ENCODE peak calls at places on chromosomes 7 and 10, in eight cellular contexts. J is B cell, S is vagina, F is A549, G is adrenal gland, K is stomach, X is cardiac fibroblast, M is tibial artery. H is an unnamed sample.

GRCh38 chr10:73899401-73899780 is 11.5 kb upstream of the PLAU start:
- DNase-seq in J (no peak), X (peak; percentile 59), S (no peak), M (no peak), K (no peak), F (no peak), G (no peak), H (no peak)

GRCh38 chr10:16583382-16583781 is 61.7 kb upstream of the C1QL3 start:
- DNase-seq in S (no peak), K (no peak), M (no peak), G (no peak), J (no peak), X (no peak), F (no peak), H (no peak)

GRCh38 chr10:18868919-18869318 is 179.7 kb upstream of the MALRD1 start:
- DNase-seq in X (no peak), F (no peak), J (no peak), G (no peak), M (no peak), K (no peak), S (no peak), H (no peak)

GRCh38 chr7:7183061-7183832 is 903 bp downstream of the C1GALT1 start:
- DNase-seq in F (peak; percentile 52), S (no peak), J (peak; percentile 66), G (no peak), M (peak; percentile 76), K (peak; percentile 78), X (peak; percentile 25), H (no peak)

GRCh38 chr7:75924251-75924650 is 9.3 kb downstream of the POR start:
- DNase-seq in G (no peak), X (no peak), M (no peak), F (no peak), S (no peak), K (no peak), J (no peak), H (no peak)

GRCh38 chr7:98133621-98134266 is 27.1 kb downstream of the LMTK2 start:
- DNase-seq in M (no peak), K (no peak), S (no peak), J (peak; percentile 16), X (peak; percentile 26), G (no peak), F (peak; percentile 19), H (no peak)

GRCh38 chr7:21365866-21366624 is 61.8 kb upstream of the SP4 start:
- DNase-seq in F (peak; percentile 74), J (no peak), X (no peak), G (no peak), K (peak; percentile 32), S (no peak), M (no peak), H (no peak)

GRCh38 chr10:86354761-86355540 is 11.6 kb downstream of the GRID1 start:
- DNase-seq in F (no peak), S (no peak), X (no peak), J (no peak), M (no peak), G (no peak), K (no peak), H (no peak)

GRCh38 chr10:71241899-71242620 is 29.7 kb downstream of the UNC5B start:
- DNase-seq in F (no peak), G (no peak), K (no peak), J (no peak), S (no peak), X (peak; percentile 68), M (no peak), H (no peak)

GRCh38 chr7:41977165-41977651 is 259.8 kb downstream of the GLI3 start:
- DNase-seq in F (peak; percentile 53), S (no peak), K (no peak), M (no peak), X (peak; percentile 82), J (no peak), G (no peak), H (no peak)

GRCh38 chr10:130050008-130050407 is 60.6 kb downstream of the C10orf143 start:
- DNase-seq in G (no peak), J (no peak), S (no peak), M (peak; percentile 56), X (no peak), F (no peak), K (no peak), H (no peak)

GRCh38 chr10:34454590-34455289 is 360.4 kb downstream of the PARD3 start:
- DNase-seq in X (peak; percentile 64), K (no peak), G (no peak), M (no peak), F (no peak), S (no peak), J (no peak), H (no peak)

GRCh38 chr7:45890902-45891461 is 2.7 kb downstream of the IGFBP1 start:
- DNase-seq in M (no peak), X (peak; percentile 65), J (no peak), G (no peak), S (no peak), K (no peak), F (peak; percentile 38), H (no peak)

GRCh38 chr10:35308809-35309208 is 27.5 kb upstream of the CCNY start:
- DNase-seq in K (no peak), M (no peak), F (no peak), J (no peak), S (no peak), G (no peak), X (no peak), H (no peak)

GRCh38 chr7:56074371-56074791 is 10.3 kb downstream of the SUMF2 start:
- DNase-seq in J (peak; percentile 79), X (peak; percentile 90), G (peak; percentile 86), M (peak; percentile 95), S (no peak), K (peak; percentile 97), F (peak; percentile 82), H (peak; percentile 73)

GRCh38 chr7:110179037-110179436 is 911.9 kb upstream of the LRRN3 start:
- DNase-seq in F (no peak), K (no peak), S (no peak), M (no peak), X (no peak), J (no peak), G (no peak), H (no peak)

GRCh38 chr10:33189373-33189772 is 145.1 kb downstream of the NRP1 start:
- DNase-seq in M (no peak), J (no peak), X (no peak), S (no peak), F (no peak), G (no peak), K (no peak), H (no peak)

DNA sequence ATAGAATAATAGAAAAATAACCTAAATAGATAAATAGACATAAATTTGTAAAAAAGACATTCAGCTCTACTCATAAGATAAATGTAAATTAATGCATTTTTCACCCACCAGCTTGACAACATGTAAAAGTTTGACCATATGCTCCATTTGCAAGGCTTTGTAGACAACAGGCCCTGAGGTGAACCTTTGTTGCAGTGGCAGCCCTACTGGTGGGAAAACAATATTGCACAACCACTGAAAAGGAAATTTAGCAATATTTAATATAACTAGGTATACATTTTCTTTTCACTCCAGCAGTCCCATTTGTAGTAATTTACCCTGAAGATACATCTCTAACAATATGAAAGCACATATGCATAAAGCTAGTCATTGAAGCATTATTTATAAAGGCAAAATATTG is 39.0 kb upstream of the ADRA2A start:
- DNase-seq in F (no peak), G (no peak), M (no peak), S (no peak), X (peak; percentile 14), K (no peak), J (no peak), H (no peak)
- TF ChIP-seq CTCF in F (no peak), G (no peak), M (no peak), S (no peak), X (peak; percentile 45), K (no peak), J (no peak), H (no peak)

DNA sequence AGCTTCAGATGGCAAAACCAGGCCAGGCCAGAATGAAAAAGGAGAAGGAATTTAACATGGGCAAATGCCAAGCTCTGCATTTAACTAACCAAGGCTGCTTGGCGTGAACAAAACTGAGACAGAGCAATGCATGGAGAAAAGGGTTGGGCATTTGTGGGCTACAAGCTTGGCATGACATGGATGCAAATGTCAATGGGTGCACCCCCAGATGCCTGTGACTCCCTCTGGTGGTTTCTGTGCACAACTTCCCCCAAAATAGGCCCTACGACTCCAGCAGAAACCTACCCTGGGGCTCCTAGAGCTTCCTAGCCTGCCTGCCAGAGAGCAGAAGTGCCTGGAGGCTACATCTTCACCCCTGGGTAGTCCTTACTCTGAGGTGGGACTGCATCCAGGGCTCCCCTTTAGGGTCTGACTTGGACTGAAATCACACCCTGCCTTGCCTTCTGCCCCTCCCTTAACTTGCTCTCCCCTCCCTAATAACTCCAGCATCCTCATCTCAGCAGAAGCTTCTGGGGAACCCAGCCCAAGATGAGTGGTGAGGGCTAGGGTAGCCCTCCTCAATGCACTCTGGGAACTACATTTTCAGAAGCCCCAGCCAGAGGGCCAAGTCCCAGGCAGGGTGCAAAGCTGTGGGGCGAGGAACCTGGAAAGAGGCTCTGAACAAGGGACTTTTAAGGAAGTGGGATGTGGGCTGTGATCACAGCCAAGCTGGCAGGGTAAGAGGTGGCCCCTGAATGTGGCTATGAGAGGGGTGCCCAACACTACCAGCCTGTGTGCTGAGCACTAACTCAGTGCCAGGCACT is 11.3 kb downstream of the GPRIN2 start:
- DNase-seq in F (peak; percentile 86), G (peak; percentile 9), J (peak; percentile 52), K (peak; percentile 26), S (no peak), X (peak; percentile 33), M (peak; percentile 64), H (peak; percentile 20)
- TF ChIP-seq CTCF in F (peak; percentile 64), G (no peak), J (no peak), K (peak; percentile 27), S (no peak), X (peak; percentile 57), M (no peak), H (no peak)

GRCh38 chr7:20346577-20346976 is 15.9 kb downstream of the ITGB8 start:
- DNase-seq in M (no peak), J (no peak), K (no peak), F (no peak), X (no peak), S (no peak), G (no peak), H (no peak)
- TF ChIP-seq CTCF in M (no peak), J (no peak), K (no peak), F (no peak), X (no peak), S (no peak), G (no peak), H (no peak)

GRCh38 chr10:124348801-124349200 is 69.9 kb downstream of the OAT start:
- DNase-seq in M (peak; percentile 44), J (no peak), K (no peak), F (no peak), G (no peak), X (no peak), S (no peak), H (no peak)

GRCh38 chr10:124349993-124350280 is 68.8 kb downstream of the OAT start:
- DNase-seq in S (no peak), M (no peak), G (no peak), J (no peak), F (no peak), X (no peak), K (no peak), H (no peak)

GRCh38 chr10:124346831-124347230 is 71.9 kb downstream of the OAT start:
- DNase-seq in F (no peak), M (peak; percentile 35), G (no peak), X (no peak), S (no peak), K (no peak), J (no peak), H (no peak)

GRCh38 chr10:124349231-124349992 is 69.3 kb downstream of the OAT start:
- DNase-seq in S (no peak), X (no peak), G (no peak), F (no peak), K (peak; percentile 25), M (peak; percentile 62), J (no peak), H (no peak)

GRCh38 chr10:124347956-124348355 is 70.8 kb downstream of the OAT start:
- DNase-seq in S (no peak), F (no peak), J (no peak), X (no peak), G (no peak), M (peak; percentile 54), K (no peak), H (no peak)
- TF ChIP-seq CTCF in S (no peak), F (no peak), J (no peak), X (no peak), G (no peak), M (no peak), K (no peak), H (no peak)